ENCODE peak calls at places on chromosomes 12 and 14, in nine cellular contexts. One of them, this sample, is unnamed.
A peak's percentile ranks its signal among the peaks of the same experiment; 100 is the strongest.

GRCh38 chr12:29133141-29133540 is 15.9 kb upstream of the FAR2 start:
- ATAC-seq in pancreas: no peak
- ATAC-seq in activated CD8-positive, alpha-beta T cell treated with anti-CD3 and anti-CD28 coated beads for 36 hours: no peak
- ATAC-seq in GM23338: no peak
- ATAC-seq in psoas muscle: no peak
- ATAC-seq in IMR-90: no peak
- ATAC-seq in WTC11: no peak
- ATAC-seq in K562: no peak
- ATAC-seq in upper lobe of left lung: no peak
- ATAC-seq in this sample: no peak

GRCh38 chr14:51370758-51371386 is 130.8 kb downstream of the TMX1 start:
- ATAC-seq in pancreas: no peak
- ATAC-seq in activated CD8-positive, alpha-beta T cell treated with anti-CD3 and anti-CD28 coated beads for 36 hours: no peak
- ATAC-seq in GM23338: no peak
- ATAC-seq in psoas muscle: no peak
- ATAC-seq in IMR-90: no peak
- ATAC-seq in WTC11: no peak
- ATAC-seq in K562: no peak
- ATAC-seq in upper lobe of left lung: no peak
- ATAC-seq in this sample: no peak

GRCh38 chr14:22955702-22956575 is 951 bp downstream of the HAUS4 start:
- ATAC-seq in pancreas: no peak
- ATAC-seq in activated CD8-positive, alpha-beta T cell treated with anti-CD3 and anti-CD28 coated beads for 36 hours: no peak
- ATAC-seq in GM23338: no peak
- ATAC-seq in psoas muscle: no peak
- ATAC-seq in IMR-90: no peak
- ATAC-seq in WTC11: no peak
- ATAC-seq in K562: peak; percentile 4
- ATAC-seq in upper lobe of left lung: no peak
- ATAC-seq in this sample: no peak

GRCh38 chr12:110913119-110914056 is 7.0 kb downstream of the MYL2 start:
- ATAC-seq in pancreas: no peak
- ATAC-seq in activated CD8-positive, alpha-beta T cell treated with anti-CD3 and anti-CD28 coated beads for 36 hours: no peak
- ATAC-seq in GM23338: no peak
- ATAC-seq in psoas muscle: no peak
- ATAC-seq in IMR-90: no peak
- ATAC-seq in WTC11: no peak
- ATAC-seq in K562: no peak
- ATAC-seq in upper lobe of left lung: no peak
- ATAC-seq in this sample: no peak

GRCh38 chr12:130127909-130128763 is 34.1 kb upstream of the FZD10 start:
- ATAC-seq in pancreas: peak; percentile 71
- ATAC-seq in activated CD8-positive, alpha-beta T cell treated with anti-CD3 and anti-CD28 coated beads for 36 hours: no peak
- ATAC-seq in GM23338: no peak
- ATAC-seq in psoas muscle: peak; percentile 76
- ATAC-seq in IMR-90: no peak
- ATAC-seq in WTC11: no peak
- ATAC-seq in K562: no peak
- ATAC-seq in upper lobe of left lung: peak; percentile 72
- ATAC-seq in this sample: peak; percentile 67

GRCh38 chr12:14781563-14781962 is 21.7 kb downstream of the WBP11 start:
- ATAC-seq in pancreas: no peak
- ATAC-seq in activated CD8-positive, alpha-beta T cell treated with anti-CD3 and anti-CD28 coated beads for 36 hours: no peak
- ATAC-seq in GM23338: no peak
- ATAC-seq in psoas muscle: no peak
- ATAC-seq in IMR-90: no peak
- ATAC-seq in WTC11: no peak
- ATAC-seq in K562: no peak
- ATAC-seq in upper lobe of left lung: no peak
- ATAC-seq in this sample: no peak

GRCh38 chr14:63478024-63478423 is 65.2 kb downstream of the PPP2R5E start:
- ATAC-seq in pancreas: no peak
- ATAC-seq in activated CD8-positive, alpha-beta T cell treated with anti-CD3 and anti-CD28 coated beads for 36 hours: peak; percentile 87
- ATAC-seq in GM23338: no peak
- ATAC-seq in psoas muscle: no peak
- ATAC-seq in IMR-90: no peak
- ATAC-seq in WTC11: no peak
- ATAC-seq in K562: no peak
- ATAC-seq in upper lobe of left lung: no peak
- ATAC-seq in this sample: no peak

GRCh38 chr12:68291396-68292036 is 38.1 kb upstream of the IL22 start:
- ATAC-seq in pancreas: no peak
- ATAC-seq in activated CD8-positive, alpha-beta T cell treated with anti-CD3 and anti-CD28 coated beads for 36 hours: no peak
- ATAC-seq in GM23338: no peak
- ATAC-seq in psoas muscle: no peak
- ATAC-seq in IMR-90: no peak
- ATAC-seq in WTC11: no peak
- ATAC-seq in K562: no peak
- ATAC-seq in upper lobe of left lung: no peak
- ATAC-seq in this sample: no peak

GRCh38 chr14:95379634-95380033 is 59.9 kb upstream of the CLMN start:
- ATAC-seq in pancreas: no peak
- ATAC-seq in activated CD8-positive, alpha-beta T cell treated with anti-CD3 and anti-CD28 coated beads for 36 hours: no peak
- ATAC-seq in GM23338: no peak
- ATAC-seq in psoas muscle: no peak
- ATAC-seq in IMR-90: no peak
- ATAC-seq in WTC11: no peak
- ATAC-seq in K562: no peak
- ATAC-seq in upper lobe of left lung: no peak
- ATAC-seq in this sample: no peak

GRCh38 chr12:102755271-102755670 is 161.8 kb downstream of the PAH start:
- ATAC-seq in pancreas: no peak
- ATAC-seq in activated CD8-positive, alpha-beta T cell treated with anti-CD3 and anti-CD28 coated beads for 36 hours: no peak
- ATAC-seq in GM23338: no peak
- ATAC-seq in psoas muscle: no peak
- ATAC-seq in IMR-90: no peak
- ATAC-seq in WTC11: no peak
- ATAC-seq in K562: no peak
- ATAC-seq in upper lobe of left lung: no peak
- ATAC-seq in this sample: no peak

GRCh38 chr12:4701383-4701782 is 18.8 kb upstream of the GALNT8 start:
- ATAC-seq in pancreas: peak; percentile 15
- ATAC-seq in activated CD8-positive, alpha-beta T cell treated with anti-CD3 and anti-CD28 coated beads for 36 hours: no peak
- ATAC-seq in GM23338: no peak
- ATAC-seq in psoas muscle: peak; percentile 42
- ATAC-seq in IMR-90: no peak
- ATAC-seq in WTC11: no peak
- ATAC-seq in K562: no peak
- ATAC-seq in upper lobe of left lung: peak; percentile 85
- ATAC-seq in this sample: peak; percentile 73

GRCh38 chr14:64442300-64442988 is 22.9 kb upstream of the AKAP5 start:
- ATAC-seq in pancreas: no peak
- ATAC-seq in activated CD8-positive, alpha-beta T cell treated with anti-CD3 and anti-CD28 coated beads for 36 hours: no peak
- ATAC-seq in GM23338: no peak
- ATAC-seq in psoas muscle: no peak
- ATAC-seq in IMR-90: no peak
- ATAC-seq in WTC11: no peak
- ATAC-seq in K562: no peak
- ATAC-seq in upper lobe of left lung: no peak
- ATAC-seq in this sample: no peak

GRCh38 chr14:72554401-72554800 is 339.5 kb downstream of the DPF3 start:
- ATAC-seq in pancreas: no peak
- ATAC-seq in activated CD8-positive, alpha-beta T cell treated with anti-CD3 and anti-CD28 coated beads for 36 hours: no peak
- ATAC-seq in GM23338: no peak
- ATAC-seq in psoas muscle: no peak
- ATAC-seq in IMR-90: no peak
- ATAC-seq in WTC11: no peak
- ATAC-seq in K562: no peak
- ATAC-seq in upper lobe of left lung: no peak
- ATAC-seq in this sample: no peak

GRCh38 chr14:79842270-79842669 is 369.0 kb downstream of the DIO2 start:
- ATAC-seq in pancreas: peak; percentile 89
- ATAC-seq in activated CD8-positive, alpha-beta T cell treated with anti-CD3 and anti-CD28 coated beads for 36 hours: no peak
- ATAC-seq in GM23338: no peak
- ATAC-seq in psoas muscle: peak; percentile 93
- ATAC-seq in IMR-90: peak; percentile 89
- ATAC-seq in WTC11: no peak
- ATAC-seq in K562: no peak
- ATAC-seq in upper lobe of left lung: peak; percentile 93
- ATAC-seq in this sample: peak; percentile 77

GRCh38 chr12:73159952-73160351 is 887.8 kb downstream of the TRHDE start:
- ATAC-seq in pancreas: no peak
- ATAC-seq in activated CD8-positive, alpha-beta T cell treated with anti-CD3 and anti-CD28 coated beads for 36 hours: no peak
- ATAC-seq in GM23338: no peak
- ATAC-seq in psoas muscle: no peak
- ATAC-seq in IMR-90: no peak
- ATAC-seq in WTC11: no peak
- ATAC-seq in K562: no peak
- ATAC-seq in upper lobe of left lung: no peak
- ATAC-seq in this sample: no peak

GRCh38 chr12:14390885-14391530 is 25.5 kb downstream of the ATF7IP start:
- ATAC-seq in pancreas: no peak
- ATAC-seq in activated CD8-positive, alpha-beta T cell treated with anti-CD3 and anti-CD28 coated beads for 36 hours: peak; percentile 11
- ATAC-seq in GM23338: peak; percentile 14
- ATAC-seq in psoas muscle: no peak
- ATAC-seq in IMR-90: no peak
- ATAC-seq in WTC11: peak; percentile 43
- ATAC-seq in K562: no peak
- ATAC-seq in upper lobe of left lung: no peak
- ATAC-seq in this sample: no peak

GRCh38 chr12:66288121-66288520 is 14.2 kb upstream of the HELB start:
- ATAC-seq in pancreas: no peak
- ATAC-seq in activated CD8-positive, alpha-beta T cell treated with anti-CD3 and anti-CD28 coated beads for 36 hours: peak; percentile 92
- ATAC-seq in GM23338: no peak
- ATAC-seq in psoas muscle: no peak
- ATAC-seq in IMR-90: no peak
- ATAC-seq in WTC11: no peak
- ATAC-seq in K562: peak; percentile 76
- ATAC-seq in upper lobe of left lung: no peak
- ATAC-seq in this sample: no peak

DNA sequence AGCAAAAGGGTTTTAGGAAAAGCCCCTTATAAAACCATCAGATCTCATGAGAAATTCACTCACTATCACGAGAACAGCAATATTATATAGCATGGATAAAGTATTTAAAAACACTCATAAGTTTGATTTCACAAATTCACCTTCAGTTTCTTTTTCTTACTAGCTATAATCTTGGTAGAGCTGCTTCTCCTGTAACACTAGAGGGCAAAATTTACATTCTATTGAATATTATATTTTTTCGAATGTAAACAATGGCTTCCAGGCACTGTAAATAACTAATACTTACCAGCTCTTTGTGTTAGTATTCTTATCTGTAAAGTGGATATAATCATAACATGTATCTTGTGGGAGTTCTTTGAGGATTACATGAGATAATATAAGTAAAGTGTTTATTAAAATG is 259.6 kb downstream of the CCER1 start:
- ATAC-seq in pancreas: no peak
- ATAC-seq in activated CD8-positive, alpha-beta T cell treated with anti-CD3 and anti-CD28 coated beads for 36 hours: no peak
- ATAC-seq in GM23338: no peak
- ATAC-seq in psoas muscle: no peak
- ATAC-seq in IMR-90: peak; percentile 69
- ATAC-seq in WTC11: no peak
- ATAC-seq in K562: no peak
- ATAC-seq in upper lobe of left lung: no peak
- ATAC-seq in this sample: no peak
- TF ChIP-seq CTCF in pancreas: no peak
- TF ChIP-seq CTCF in activated CD8-positive, alpha-beta T cell treated with anti-CD3 and anti-CD28 coated beads for 36 hours: no peak
- TF ChIP-seq CTCF in GM23338: no peak
- TF ChIP-seq CTCF in psoas muscle: no peak
- TF ChIP-seq CTCF in IMR-90: peak; percentile 32
- TF ChIP-seq CTCF in WTC11: no peak
- TF ChIP-seq CTCF in K562: no peak
- TF ChIP-seq CTCF in upper lobe of left lung: no peak
- TF ChIP-seq CTCF in this sample: no peak

GRCh38 chr12:121026274-121027045 is 10.2 kb upstream of the C12orf43 start:
- ATAC-seq in pancreas: no peak
- ATAC-seq in activated CD8-positive, alpha-beta T cell treated with anti-CD3 and anti-CD28 coated beads for 36 hours: no peak
- ATAC-seq in GM23338: peak; percentile 77
- ATAC-seq in psoas muscle: no peak
- ATAC-seq in IMR-90: no peak
- ATAC-seq in WTC11: peak; percentile 84
- ATAC-seq in K562: peak; percentile 96
- ATAC-seq in upper lobe of left lung: no peak
- ATAC-seq in this sample: no peak
- TF ChIP-seq CTCF in pancreas: no peak
- TF ChIP-seq CTCF in activated CD8-positive, alpha-beta T cell treated with anti-CD3 and anti-CD28 coated beads for 36 hours: no peak
- TF ChIP-seq CTCF in GM23338: peak; percentile 24
- TF ChIP-seq CTCF in psoas muscle: no peak
- TF ChIP-seq CTCF in IMR-90: no peak
- TF ChIP-seq CTCF in WTC11: no peak
- TF ChIP-seq CTCF in K562: peak; percentile 47
- TF ChIP-seq CTCF in upper lobe of left lung: no peak
- TF ChIP-seq CTCF in this sample: no peak

DNA sequence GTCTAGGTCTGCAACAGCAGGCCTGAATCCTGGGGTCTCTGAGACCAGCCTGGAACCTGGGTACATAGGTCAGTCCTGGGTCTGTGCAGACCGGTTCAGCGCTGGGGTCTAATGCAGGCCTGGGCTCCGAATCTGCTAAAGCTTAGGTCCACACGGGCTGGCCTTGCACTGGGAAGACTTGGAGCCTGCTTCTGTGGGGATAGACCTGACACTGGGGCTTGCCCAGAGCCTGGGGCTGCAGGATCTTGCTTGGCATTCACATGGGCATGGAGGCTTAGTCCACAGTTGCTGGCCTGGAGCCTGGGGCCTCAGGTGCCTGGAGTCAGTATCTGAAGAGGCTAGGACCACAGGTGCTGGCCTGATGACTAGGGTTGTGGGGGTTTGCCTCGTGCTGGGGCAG is 369.8 kb upstream of the SEL1L start:
- ATAC-seq in pancreas: no peak
- ATAC-seq in activated CD8-positive, alpha-beta T cell treated with anti-CD3 and anti-CD28 coated beads for 36 hours: no peak
- ATAC-seq in GM23338: no peak
- ATAC-seq in psoas muscle: no peak
- ATAC-seq in IMR-90: no peak
- ATAC-seq in WTC11: no peak
- ATAC-seq in K562: no peak
- ATAC-seq in upper lobe of left lung: no peak
- ATAC-seq in this sample: peak; percentile 16
- TF ChIP-seq CTCF in pancreas: no peak
- TF ChIP-seq CTCF in activated CD8-positive, alpha-beta T cell treated with anti-CD3 and anti-CD28 coated beads for 36 hours: no peak
- TF ChIP-seq CTCF in GM23338: no peak
- TF ChIP-seq CTCF in psoas muscle: no peak
- TF ChIP-seq CTCF in IMR-90: no peak
- TF ChIP-seq CTCF in WTC11: no peak
- TF ChIP-seq CTCF in K562: no peak
- TF ChIP-seq CTCF in upper lobe of left lung: no peak
- TF ChIP-seq CTCF in this sample: no peak

DNA sequence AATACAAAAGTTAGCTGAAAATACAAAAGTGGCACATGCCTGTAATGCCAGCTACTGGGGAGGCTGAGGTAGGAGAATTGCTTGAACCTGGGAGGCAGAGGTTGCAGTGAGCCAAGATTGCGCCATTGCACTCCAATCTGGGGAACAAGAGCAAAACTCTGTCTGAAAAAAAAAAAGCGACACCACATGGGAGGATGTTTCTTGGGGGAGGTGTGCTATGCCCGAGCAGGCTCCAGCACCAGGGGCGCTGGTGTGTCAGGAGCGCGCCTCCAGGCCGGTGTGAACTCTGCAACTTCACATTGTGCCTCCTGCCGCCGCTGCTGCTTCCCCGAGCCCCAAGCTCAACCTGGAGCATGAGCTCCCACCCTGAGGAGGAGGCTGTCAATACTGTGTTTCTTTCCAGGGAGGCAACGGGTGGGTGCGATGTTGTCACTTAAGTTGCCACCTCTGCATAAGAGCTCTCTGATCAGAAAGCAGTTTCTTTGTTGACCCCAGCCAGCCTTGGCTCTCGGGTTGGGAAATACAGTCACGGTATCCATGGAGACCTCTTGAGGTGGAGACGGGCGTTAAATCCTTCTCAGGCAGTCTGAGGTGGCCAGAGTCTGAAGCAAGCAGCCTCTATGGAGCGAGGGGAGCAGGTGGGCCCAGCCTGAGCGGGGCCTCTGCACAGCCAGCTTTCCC is 18.9 kb downstream of the DEGS2 start:
- ATAC-seq in pancreas: peak; percentile 35
- ATAC-seq in activated CD8-positive, alpha-beta T cell treated with anti-CD3 and anti-CD28 coated beads for 36 hours: no peak
- ATAC-seq in GM23338: peak; percentile 89
- ATAC-seq in psoas muscle: no peak
- ATAC-seq in IMR-90: peak; percentile 34
- ATAC-seq in WTC11: peak; percentile 86
- ATAC-seq in K562: peak; percentile 79
- ATAC-seq in upper lobe of left lung: no peak
- ATAC-seq in this sample: no peak
- TF ChIP-seq CTCF in pancreas: no peak
- TF ChIP-seq CTCF in activated CD8-positive, alpha-beta T cell treated with anti-CD3 and anti-CD28 coated beads for 36 hours: no peak
- TF ChIP-seq CTCF in GM23338: peak; percentile 67
- TF ChIP-seq CTCF in psoas muscle: no peak
- TF ChIP-seq CTCF in IMR-90: peak; percentile 26
- TF ChIP-seq CTCF in WTC11: peak; percentile 14
- TF ChIP-seq CTCF in K562: peak; percentile 88
- TF ChIP-seq CTCF in upper lobe of left lung: no peak
- TF ChIP-seq CTCF in this sample: peak; percentile 22

This sample was measured in gastroesophageal sphincter.